ENCODE peak calls at places on chromosomes 16 and 17, in six cellular contexts. L is colonic mucosa; F is CD8-positive, alpha-beta T cell; C is pancreas; P is Peyer's patch; Z is Panc1. S is an unnamed sample.

GRCh38 chr17:36147601-36148000 is 28.8 kb downstream of the TBC1D3B start:
- DNase-seq in L (no peak), F (no peak), C (no peak), P (no peak), Z (no peak), S (no peak)

GRCh38 chr17:71821512-71821911 is 299.3 kb upstream of the SOX9 start:
- DNase-seq in L (no peak), F (no peak), C (no peak), P (no peak), Z (no peak), S (no peak)

GRCh38 chr16:19135896-19136438 is 22.2 kb downstream of the ITPRIPL2 start:
- DNase-seq in L (peak), F (no peak), C (no peak), P (no peak), Z (no peak), S (peak)

GRCh38 chr16:5062051-5062450 is 3.7 kb downstream of the C16orf89 start:
- DNase-seq in L (no peak), F (no peak), C (no peak), P (no peak), Z (no peak), S (peak)

GRCh38 chr16:5769513-5769912 is 671.9 kb upstream of the EEF2KMT start:
- DNase-seq in L (no peak), F (no peak), C (no peak), P (no peak), Z (no peak), S (no peak)

GRCh38 chr17:69287168-69287567 is 39.8 kb downstream of the ABCA5 start:
- DNase-seq in L (no peak), F (no peak), C (no peak), P (no peak), Z (no peak), S (no peak)

GRCh38 chr17:59165933-59166342 is 10.4 kb downstream of the PRR11 start:
- DNase-seq in L (no peak), F (peak), C (peak), P (peak), Z (no peak), S (no peak)

GRCh38 chr16:88004391-88004790 is 53.2 kb downstream of the BANP start:
- DNase-seq in L (no peak), F (no peak), C (no peak), P (no peak), Z (no peak), S (no peak)

GRCh38 chr16:77234611-77235010 is 35.4 kb downstream of the SYCE1L start:
- DNase-seq in L (no peak), F (no peak), C (no peak), P (no peak), Z (no peak), S (no peak)

GRCh38 chr16:88578446-88579313 is 8.5 kb downstream of the ZC3H18 start:
- DNase-seq in L (no peak), F (no peak), C (no peak), P (no peak), Z (no peak), S (no peak)

GRCh38 chr17:28326114-28326513 is 7.1 kb downstream of the TMEM97 start:
- DNase-seq in L (no peak), F (no peak), C (peak), P (peak), Z (no peak), S (no peak)

GRCh38 chr17:39166437-39167335 is 725 bp upstream of the ARL5C start:
- DNase-seq in L (no peak), F (no peak), C (peak), P (no peak), Z (no peak), S (no peak)

GRCh38 chr17:74862108-74862901 is 2.6 kb upstream of the GRIN2C start:
- DNase-seq in L (peak), F (peak), C (peak), P (peak), Z (no peak), S (peak)

GRCh38 chr17:47839071-47839470 is 2.0 kb downstream of the SCRN2 start:
- DNase-seq in L (no peak), F (no peak), C (no peak), P (no peak), Z (no peak), S (no peak)

GRCh38 chr17:75125984-75126383 is 5.6 kb downstream of the NT5C start:
- DNase-seq in L (no peak), F (no peak), C (no peak), P (no peak), Z (no peak), S (no peak)

GRCh38 chr16:89314357-89314756 is 96.9 kb downstream of the ZNF778 start:
- DNase-seq in L (no peak), F (peak), C (no peak), P (peak), Z (no peak), S (peak)

GRCh38 chr16:85303354-85303883 is 191.1 kb upstream of the CIBAR2 start:
- DNase-seq in L (peak), F (peak), C (peak), P (peak), Z (peak), S (peak)

GRCh38 chr17:10127819-10128375 is 70.5 kb downstream of the GAS7 start:
- DNase-seq in L (peak), F (no peak), C (peak), P (peak), Z (no peak), S (peak)

GRCh38 chr16:89170346-89171215 is 967 bp upstream of the CDH15 start:
- DNase-seq in L (peak), F (peak), C (peak), P (peak), Z (no peak), S (peak)

GRCh38 chr17:78428025-78428575 is 49.7 kb downstream of the PGS1 start:
- DNase-seq in L (no peak), F (no peak), C (no peak), P (no peak), Z (no peak), S (peak)

GRCh38 chr17:75691371-75692290 is 24.5 kb downstream of the SAP30BP start:
- DNase-seq in L (no peak), F (peak), C (peak), P (no peak), Z (no peak), S (no peak)

GRCh38 chr16:66964049-66964448 is 3.0 kb downstream of the CES3 start:
- DNase-seq in L (no peak), F (no peak), C (no peak), P (no peak), Z (no peak), S (no peak)

GRCh38 chr17:38789185-38789584 is 10.2 kb downstream of the PIP4K2B start:
- DNase-seq in L (no peak), F (no peak), C (no peak), P (no peak), Z (no peak), S (no peak)

GRCh38 chr16:67951485-67951884 is 7.6 kb upstream of the LCAT start:
- DNase-seq in L (no peak), F (no peak), C (peak), P (no peak), Z (no peak), S (no peak)

GRCh38 chr16:26672206-26672605 is 394.5 kb upstream of the C16orf82 start:
- DNase-seq in L (no peak), F (no peak), C (no peak), P (no peak), Z (no peak), S (no peak)

GRCh38 chr17:41060052-41060604 is at the start of gene KRTAP2-3:
- DNase-seq in L (no peak), F (no peak), C (no peak), P (no peak), Z (peak), S (no peak)

GRCh38 chr17:19354123-19354522 is 8.4 kb downstream of the B9D1 start:
- DNase-seq in L (no peak), F (no peak), C (no peak), P (no peak), Z (peak), S (no peak)

GRCh38 chr16:67516296-67517177 is 12.1 kb upstream of the RIPOR1 start:
- DNase-seq in L (no peak), F (no peak), C (no peak), P (no peak), Z (no peak), S (no peak)

GRCh38 chr17:17346428-17347233 is 43.5 kb downstream of the NT5M start:
- DNase-seq in L (no peak), F (no peak), C (no peak), P (no peak), Z (no peak), S (no peak)

GRCh38 chr17:53061446-53061845 is 761.3 kb upstream of the KIF2B start:
- DNase-seq in L (no peak), F (no peak), C (no peak), P (no peak), Z (no peak), S (no peak)

GRCh38 chr17:62701706-62702085 is 74.2 kb downstream of the MRC2 start:
- DNase-seq in L (no peak), F (no peak), C (no peak), P (no peak), Z (no peak), S (peak)

GRCh38 chr17:9900019-9900594 is 5.0 kb downstream of the RCVRN start:
- DNase-seq in L (no peak), F (no peak), C (no peak), P (no peak), Z (no peak), S (no peak)

GRCh38 chr16:57318240-57318970 is 33.9 kb upstream of the PLLP start:
- DNase-seq in L (no peak), F (no peak), C (no peak), P (no peak), Z (no peak), S (no peak)

GRCh38 chr17:50649042-50649908 is 14.6 kb downstream of the ABCC3 start:
- DNase-seq in L (no peak), F (no peak), C (no peak), P (no peak), Z (peak), S (no peak)

GRCh38 chr17:79714746-79715145 is 16.0 kb upstream of the ENPP7 start:
- DNase-seq in L (no peak), F (no peak), C (no peak), P (no peak), Z (no peak), S (no peak)

DNA sequence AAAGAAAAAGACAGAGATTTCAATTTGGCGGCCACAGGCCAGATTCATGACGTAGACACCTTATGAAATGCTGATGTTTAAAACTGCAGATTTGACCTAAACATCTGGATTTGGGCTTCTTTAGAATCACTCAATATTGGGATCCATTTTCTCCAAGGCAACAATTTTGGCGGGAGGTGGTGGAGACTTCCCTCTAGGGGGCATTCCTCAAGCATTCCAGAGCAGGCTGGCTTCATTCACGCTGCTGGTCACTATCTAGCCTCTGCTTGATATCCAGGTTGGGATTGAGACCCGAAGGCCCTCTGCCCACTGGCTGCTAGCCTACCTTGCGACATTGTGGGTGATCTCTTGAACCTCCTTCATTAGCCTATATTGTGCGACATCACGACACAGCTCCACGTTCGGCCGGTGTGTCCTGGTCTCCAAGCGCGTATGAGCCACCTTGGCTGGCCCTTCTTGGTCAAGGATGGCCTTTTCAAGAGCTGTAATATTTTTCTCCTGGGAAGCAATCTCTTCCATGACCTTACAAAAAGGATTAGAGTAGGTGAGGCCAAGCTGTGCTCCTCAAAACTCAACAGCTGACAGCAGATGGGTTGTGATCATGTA is 24.5 kb downstream of the FBXO39 start:
- DNase-seq in L (no peak), F (no peak), C (no peak), P (no peak), Z (no peak), S (no peak)
- TF ChIP-seq CTCF in L (no peak), F (no peak), C (no peak), P (no peak), Z (peak), S (no peak)

GRCh38 chr17:66301418-66301863 is 972 bp upstream of the PRKCA start:
- DNase-seq in L (no peak), F (no peak), C (no peak), P (no peak), Z (no peak), S (no peak)

GRCh38 chr17:66304304-66305174 is 2.1 kb downstream of the PRKCA start:
- DNase-seq in L (peak), F (peak), C (no peak), P (no peak), Z (no peak), S (no peak)

GRCh38 chr17:66300956-66301355 is 1.5 kb upstream of the PRKCA start:
- DNase-seq in L (no peak), F (no peak), C (no peak), P (no peak), Z (no peak), S (no peak)

GRCh38 chr17:66301864-66302741 is at the start of gene PRKCA:
- DNase-seq in L (peak), F (peak), C (peak), P (peak), Z (no peak), S (peak)

GRCh38 chr17:66302761-66303626 is 581 bp downstream of the PRKCA start:
- DNase-seq in L (peak), F (peak), C (peak), P (peak), Z (no peak), S (peak)
- H3K27ac ChIP-seq in L (peak), F (peak), C (peak), P (peak), Z (peak), S (peak)

DNA sequence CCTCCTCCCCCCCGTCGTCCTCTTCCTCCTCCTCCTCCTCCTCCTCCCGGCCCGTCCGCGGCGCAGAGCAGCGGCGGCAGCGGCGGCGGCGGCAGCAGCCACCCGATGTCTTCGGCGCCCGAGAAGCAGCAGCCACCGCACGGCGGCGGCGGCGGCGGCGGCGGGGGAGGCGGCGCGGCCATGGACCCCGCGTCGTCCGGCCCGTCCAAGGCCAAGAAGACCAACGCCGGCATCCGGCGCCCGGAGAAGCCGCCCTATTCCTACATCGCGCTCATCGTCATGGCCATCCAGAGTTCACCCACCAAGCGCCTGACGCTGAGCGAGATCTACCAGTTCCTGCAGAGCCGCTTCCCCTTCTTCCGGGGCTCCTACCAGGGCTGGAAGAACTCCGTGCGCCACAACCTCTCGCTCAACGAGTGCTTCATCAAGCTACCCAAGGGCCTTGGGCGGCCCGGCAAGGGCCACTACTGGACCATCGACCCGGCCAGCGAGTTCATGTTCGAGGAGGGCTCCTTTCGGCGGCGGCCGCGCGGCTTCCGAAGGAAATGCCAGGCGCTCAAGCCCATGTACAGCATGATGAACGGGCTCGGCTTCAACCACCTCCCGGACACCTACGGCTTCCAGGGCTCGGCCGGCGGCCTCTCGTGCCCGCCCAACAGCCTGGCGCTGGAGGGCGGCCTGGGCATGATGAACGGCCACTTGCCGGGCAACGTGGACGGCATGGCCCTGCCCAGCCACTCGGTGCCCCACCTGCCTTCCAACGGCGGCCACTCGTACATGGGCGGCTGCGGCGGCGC is at the start of gene FOXF1:
- DNase-seq in L (no peak), F (no peak), C (no peak), P (no peak), Z (no peak), S (no peak)
- H3K4me3 ChIP-seq in L (peak), F (no peak), C (peak), P (peak), Z (peak), S (peak)

GRCh38 chr17:45793999-45794540 is 9.9 kb downstream of the CRHR1 start:
- DNase-seq in L (no peak), F (no peak), C (no peak), P (no peak), Z (no peak), S (peak)

GRCh38 chr17:45792995-45793755 is 9.1 kb downstream of the CRHR1 start:
- DNase-seq in L (no peak), F (no peak), C (no peak), P (no peak), Z (no peak), S (peak)

GRCh38 chr17:45791935-45792334 is 7.8 kb downstream of the CRHR1 start:
- DNase-seq in L (peak), F (no peak), C (peak), P (no peak), Z (no peak), S (no peak)

GRCh38 chr17:45792437-45792836 is 8.3 kb downstream of the CRHR1 start:
- DNase-seq in L (no peak), F (no peak), C (no peak), P (no peak), Z (no peak), S (peak)

DNA sequence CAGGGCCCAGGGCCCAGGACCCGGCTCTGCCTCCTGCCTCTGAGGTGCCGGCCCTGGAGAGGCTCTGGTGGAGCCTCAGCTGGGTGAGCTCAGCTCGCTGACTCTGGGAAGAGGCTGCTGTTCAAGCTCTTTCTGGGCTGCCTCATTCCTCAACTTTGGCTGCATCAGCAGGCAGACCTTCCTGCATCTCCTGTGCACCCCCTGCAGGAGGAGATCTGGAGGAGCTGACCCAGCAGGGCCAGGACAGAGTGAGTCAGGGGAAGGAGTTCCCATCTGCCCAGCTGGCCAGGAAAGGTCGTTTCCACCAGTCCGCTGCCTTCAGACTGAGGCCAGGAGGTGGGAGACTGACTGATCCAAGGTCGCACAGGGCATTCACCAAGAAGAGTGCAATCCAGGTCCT is 10.7 kb downstream of the CRHR1 start:
- DNase-seq in L (no peak), F (no peak), C (no peak), P (no peak), Z (no peak), S (peak)
- TF ChIP-seq CTCF in L (no peak), F (no peak), C (no peak), P (no peak), Z (no peak), S (no peak)

GRCh38 chr16:11681526-11681925 is 13.3 kb downstream of the SNN start:
- DNase-seq in L (no peak), F (no peak), C (no peak), P (peak), Z (no peak), S (no peak)
- H3K27ac ChIP-seq in L (peak), F (no peak), C (no peak), P (peak), Z (no peak), S (no peak)

S was measured in left lung.